ENCODE peak calls at places on chromosomes 11 and 22, in six cellular contexts. One of them, this sample, is unnamed.
A peak's percentile ranks its signal among the peaks of the same experiment; 100 is the strongest.

GRCh38 chr11:95067828-95068244 is 1.1 kb downstream of the SRSF8 start:
- DNase-seq in upper lobe of right lung: no peak
- DNase-seq in naive thymus-derived CD8-positive, alpha-beta T cell: no peak
- DNase-seq in NCI-H460: no peak
- DNase-seq in mesenchymal stem cell: no peak
- DNase-seq in fibroblast of mammary gland: no peak
- DNase-seq in this sample: no peak

GRCh38 chr11:64489831-64490441 is 101.1 kb upstream of the SLC22A12 start:
- DNase-seq in upper lobe of right lung: peak; percentile 74
- DNase-seq in naive thymus-derived CD8-positive, alpha-beta T cell: peak; percentile 46
- DNase-seq in NCI-H460: peak; percentile 18
- DNase-seq in mesenchymal stem cell: peak; percentile 14
- DNase-seq in fibroblast of mammary gland: peak; percentile 44
- DNase-seq in this sample: peak; percentile 29

GRCh38 chr11:120139316-120140069 is 1.6 kb upstream of the TRIM29 start:
- DNase-seq in upper lobe of right lung: no peak
- DNase-seq in naive thymus-derived CD8-positive, alpha-beta T cell: peak; percentile 5
- DNase-seq in NCI-H460: no peak
- DNase-seq in mesenchymal stem cell: no peak
- DNase-seq in fibroblast of mammary gland: no peak
- DNase-seq in this sample: no peak

GRCh38 chr22:46224771-46225290 is 25.3 kb downstream of the CDPF1 start:
- DNase-seq in upper lobe of right lung: no peak
- DNase-seq in naive thymus-derived CD8-positive, alpha-beta T cell: no peak
- DNase-seq in NCI-H460: no peak
- DNase-seq in mesenchymal stem cell: no peak
- DNase-seq in fibroblast of mammary gland: no peak
- DNase-seq in this sample: no peak

GRCh38 chr11:45024846-45025623 is 74.4 kb upstream of the TP53I11 start:
- DNase-seq in upper lobe of right lung: no peak
- DNase-seq in naive thymus-derived CD8-positive, alpha-beta T cell: no peak
- DNase-seq in NCI-H460: no peak
- DNase-seq in mesenchymal stem cell: no peak
- DNase-seq in fibroblast of mammary gland: no peak
- DNase-seq in this sample: no peak

GRCh38 chr11:116061322-116061721 is 557.1 kb upstream of the CADM1 start:
- DNase-seq in upper lobe of right lung: no peak
- DNase-seq in naive thymus-derived CD8-positive, alpha-beta T cell: no peak
- DNase-seq in NCI-H460: no peak
- DNase-seq in mesenchymal stem cell: no peak
- DNase-seq in fibroblast of mammary gland: no peak
- DNase-seq in this sample: no peak

GRCh38 chr11:67483901-67484665 is 1.3 kb downstream of the AIP start:
- DNase-seq in upper lobe of right lung: no peak
- DNase-seq in naive thymus-derived CD8-positive, alpha-beta T cell: peak; percentile 69
- DNase-seq in NCI-H460: no peak
- DNase-seq in mesenchymal stem cell: no peak
- DNase-seq in fibroblast of mammary gland: no peak
- DNase-seq in this sample: no peak

GRCh38 chr22:42132457-42132856 is 1.8 kb upstream of the CYP2D6 start:
- DNase-seq in upper lobe of right lung: no peak
- DNase-seq in naive thymus-derived CD8-positive, alpha-beta T cell: no peak
- DNase-seq in NCI-H460: no peak
- DNase-seq in mesenchymal stem cell: no peak
- DNase-seq in fibroblast of mammary gland: no peak
- DNase-seq in this sample: no peak

GRCh38 chr22:28958611-28959010 is 75.2 kb downstream of the ZNRF3 start:
- DNase-seq in upper lobe of right lung: no peak
- DNase-seq in naive thymus-derived CD8-positive, alpha-beta T cell: no peak
- DNase-seq in NCI-H460: no peak
- DNase-seq in mesenchymal stem cell: peak; percentile 14
- DNase-seq in fibroblast of mammary gland: peak; percentile 92
- DNase-seq in this sample: no peak